ENCODE peak calls at places on chromosomes 12 and 14, in five cellular contexts. N, B, H, A and P are unnamed samples.

GRCh38 chr14:55556929-55557623 is 22.9 kb upstream of the KTN1 start:
- DNase-seq in N (peak), B (no peak), H (peak), A (peak), P (peak)

GRCh38 chr12:113086249-113087164 is 30.0 kb downstream of the DTX1 start:
- DNase-seq in N (no peak), B (no peak), H (no peak), A (no peak), P (no peak)

GRCh38 chr14:77436042-77436441 is 12.7 kb upstream of the NOXRED1 start:
- DNase-seq in N (no peak), B (no peak), H (no peak), A (no peak), P (no peak)

GRCh38 chr12:45629292-45629691 is 100.2 kb upstream of the ARID2 start:
- DNase-seq in N (no peak), B (no peak), H (no peak), A (no peak), P (no peak)

GRCh38 chr12:15151141-15152091 is 69.8 kb downstream of the RERG start:
- DNase-seq in N (no peak), B (no peak), H (peak), A (peak), P (no peak)

GRCh38 chr14:25048170-25049126 is 1.5 kb downstream of the STXBP6 start:
- DNase-seq in N (no peak), B (no peak), H (no peak), A (peak), P (no peak)

GRCh38 chr12:53344487-53344823 is 8.3 kb upstream of the SP7 start:
- DNase-seq in N (no peak), B (no peak), H (no peak), A (no peak), P (no peak)

GRCh38 chr12:15364221-15365170 is 42.2 kb downstream of the PTPRO start:
- DNase-seq in N (no peak), B (no peak), H (no peak), A (no peak), P (no peak)

GRCh38 chr12:81270385-81270784 is 192.5 kb downstream of the ACSS3 start:
- DNase-seq in N (no peak), B (no peak), H (no peak), A (no peak), P (no peak)

GRCh38 chr14:50031534-50032313 is 84.6 kb downstream of the VCPKMT start:
- DNase-seq in N (no peak), B (no peak), H (no peak), A (no peak), P (no peak)

GRCh38 chr14:56189306-56189705 is 71.1 kb downstream of the PELI2 start:
- DNase-seq in N (no peak), B (no peak), H (peak), A (no peak), P (no peak)

GRCh38 chr12:18750087-18750486 is 12.2 kb downstream of the CAPZA3 start:
- DNase-seq in N (no peak), B (no peak), H (no peak), A (no peak), P (no peak)